ENCODE peak calls at places on chromosome 22, in seven cellular contexts. E is sigmoid colon, J is AG09309, G is SK-N-SH, U is cardiac fibroblast, P is GM13977, M is ovary. R is an unnamed sample.
A peak's percentile ranks its signal among the peaks of the same experiment; 100 is the strongest.

GRCh38 chr22:50473855-50474671 is 772 bp downstream of the SBF1 start:
- DNase-seq in E (peak; percentile 65), J (no peak), G (peak; percentile 81), U (peak; percentile 54), P (no peak), M (peak; percentile 57), R (no peak)

GRCh38 chr22:27718186-27719032 is 83.1 kb downstream of the MN1 start:
- DNase-seq in E (peak; percentile 92), J (peak; percentile 73), G (peak; percentile 54), U (peak; percentile 98), P (no peak), M (peak; percentile 65), R (peak; percentile 95)

GRCh38 chr22:39520874-39521857 is 804 bp downstream of the ATF4 start:
- DNase-seq in E (peak; percentile 93), J (no peak), G (peak; percentile 67), U (peak; percentile 81), P (peak; percentile 86), M (peak; percentile 83), R (peak; percentile 36)

GRCh38 chr22:39194098-39194497 is 41.6 kb upstream of the CBX7 start:
- DNase-seq in E (no peak), J (no peak), G (no peak), U (no peak), P (no peak), M (no peak), R (no peak)

GRCh38 chr22:46084943-46085830 is 65.1 kb upstream of the PPARA start:
- DNase-seq in E (peak; percentile 95), J (peak; percentile 61), G (peak; percentile 74), U (peak; percentile 93), P (no peak), M (no peak), R (no peak)

GRCh38 chr22:29727248-29727551 is 7.4 kb downstream of the CABP7 start:
- DNase-seq in E (no peak), J (no peak), G (peak; percentile 91), U (peak; percentile 51), P (peak; percentile 77), M (peak; percentile 36), R (no peak)

GRCh38 chr22:50581950-50582561 is 593 bp downstream of the CHKB start:
- DNase-seq in E (peak; percentile 77), J (no peak), G (no peak), U (peak; percentile 11), P (peak; percentile 64), M (no peak), R (peak; percentile 55)

GRCh38 chr22:27885977-27886842 is 32.8 kb downstream of the PITPNB start:
- DNase-seq in E (no peak), J (peak; percentile 38), G (peak; percentile 52), U (peak; percentile 87), P (peak; percentile 44), M (no peak), R (peak; percentile 37)

GRCh38 chr22:30005213-30005857 is 74.9 kb upstream of the HORMAD2 start:
- DNase-seq in E (peak; percentile 81), J (no peak), G (peak; percentile 63), U (peak; percentile 83), P (peak; percentile 45), M (peak; percentile 82), R (peak; percentile 38)

GRCh38 chr22:17893900-17894299 is 119.6 kb upstream of the BID start:
- DNase-seq in E (no peak), J (no peak), G (no peak), U (no peak), P (no peak), M (no peak), R (no peak)

GRCh38 chr22:40743740-40744139 is 64.5 kb downstream of the MCHR1 start:
- DNase-seq in E (no peak), J (no peak), G (no peak), U (no peak), P (no peak), M (no peak), R (no peak)

GRCh38 chr22:38970548-38970947 is 11.6 kb upstream of the APOBEC3B start:
- DNase-seq in E (no peak), J (no peak), G (no peak), U (no peak), P (no peak), M (no peak), R (no peak)

GRCh38 chr22:35392357-35392756 is 7.6 kb upstream of the MCM5 start:
- DNase-seq in E (no peak), J (no peak), G (no peak), U (no peak), P (no peak), M (no peak), R (no peak)

GRCh38 chr22:38422615-38423511 is 32.1 kb downstream of the KCNJ4 start:
- DNase-seq in E (no peak), J (no peak), G (no peak), U (no peak), P (no peak), M (no peak), R (no peak)

GRCh38 chr22:26756675-26757293 is 99.4 kb downstream of the MIAT start:
- DNase-seq in E (peak; percentile 77), J (no peak), G (peak; percentile 88), U (peak; percentile 57), P (peak; percentile 85), M (peak; percentile 86), R (peak; percentile 13)

GRCh38 chr22:39277135-39277607 is 32.4 kb upstream of the PDGFB start:
- DNase-seq in E (no peak), J (peak; percentile 18), G (no peak), U (peak; percentile 90), P (no peak), M (no peak), R (no peak)

GRCh38 chr22:32286290-32286840 is 31.2 kb upstream of the SLC5A4 start:
- DNase-seq in E (no peak), J (no peak), G (no peak), U (no peak), P (no peak), M (no peak), R (no peak)

GRCh38 chr22:38873469-38874411 is 1.7 kb upstream of the CBX6 start:
- DNase-seq in E (peak; percentile 53), J (no peak), G (no peak), U (no peak), P (peak; percentile 79), M (no peak), R (no peak)

GRCh38 chr22:17569971-17570511 is 6.7 kb downstream of the SLC25A18 start:
- DNase-seq in E (peak; percentile 75), J (no peak), G (no peak), U (peak; percentile 48), P (no peak), M (no peak), R (no peak)

GRCh38 chr22:26894766-26895485 is 237.5 kb downstream of the MIAT start:
- DNase-seq in E (no peak), J (peak; percentile 84), G (no peak), U (peak; percentile 87), P (no peak), M (no peak), R (peak; percentile 85)

GRCh38 chr22:29786026-29786425 is 18.9 kb downstream of the UQCR10 start:
- DNase-seq in E (no peak), J (no peak), G (no peak), U (no peak), P (no peak), M (no peak), R (no peak)

GRCh38 chr22:38239101-38239761 is 33.6 kb downstream of the TMEM184B start:
- DNase-seq in E (no peak), J (peak; percentile 91), G (no peak), U (peak; percentile 96), P (no peak), M (no peak), R (peak; percentile 77)

GRCh38 chr22:38981005-38981658 is 1.0 kb upstream of the APOBEC3B start:
- DNase-seq in E (no peak), J (no peak), G (no peak), U (peak; percentile 9), P (no peak), M (peak; percentile 54), R (peak; percentile 41)

GRCh38 chr22:29003975-29004646 is 57.5 kb downstream of the C22orf31 start:
- DNase-seq in E (no peak), J (no peak), G (no peak), U (no peak), P (no peak), M (no peak), R (no peak)

GRCh38 chr22:42904049-42904448 is 47.0 kb upstream of the ARFGAP3 start:
- DNase-seq in E (no peak), J (no peak), G (no peak), U (no peak), P (no peak), M (no peak), R (no peak)
- TF ChIP-seq CTCF in E (no peak), J (no peak), G (no peak), U (no peak), P (no peak), M (no peak), R (no peak)

DNA sequence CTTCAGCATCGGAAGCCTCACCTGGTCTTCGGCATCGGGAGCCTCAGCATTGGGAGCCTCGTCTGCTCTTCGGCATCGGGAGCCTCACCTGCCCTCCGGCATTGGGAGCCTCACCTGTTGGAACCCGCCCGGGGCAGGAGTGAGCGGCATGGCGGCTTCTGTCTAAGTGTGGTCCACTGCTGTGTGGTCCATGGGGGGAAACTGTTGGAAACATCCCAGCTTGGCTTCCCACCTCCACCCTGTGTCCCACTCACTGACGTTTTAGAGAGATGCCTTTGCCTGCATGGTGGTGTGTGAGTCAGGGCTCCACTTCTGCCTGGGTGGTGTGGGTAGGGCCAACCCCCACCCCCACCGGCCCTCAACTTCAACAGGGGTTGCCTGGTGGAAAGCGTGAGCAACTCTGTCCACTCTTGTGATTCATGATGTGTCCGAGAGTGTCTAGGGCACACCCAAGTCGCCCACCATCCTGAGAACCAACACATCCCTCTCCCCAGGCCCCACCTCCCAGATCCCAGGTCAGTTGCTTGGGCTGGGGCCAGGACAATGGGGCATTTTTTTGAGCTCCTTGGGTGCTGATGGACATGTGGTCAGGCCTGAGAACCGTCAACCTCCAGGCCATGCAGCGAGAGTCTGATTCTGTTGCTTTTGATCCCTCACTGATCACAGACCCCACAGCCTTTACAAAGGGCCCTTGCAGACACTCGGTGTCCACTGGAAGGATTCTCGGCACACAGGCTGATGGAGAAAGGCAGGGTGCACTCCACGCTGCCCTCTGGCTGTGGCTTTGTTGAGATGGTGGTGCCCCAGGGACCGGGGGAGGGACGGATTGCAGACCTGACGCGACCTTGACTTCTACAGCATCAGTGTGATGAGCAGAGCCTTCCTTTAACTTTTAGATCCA is 406.7 kb downstream of the TBC1D22A start:
- DNase-seq in E (peak; percentile 46), J (no peak), G (peak; percentile 59), U (no peak), P (no peak), M (peak; percentile 13), R (no peak)
- TF ChIP-seq CTCF in E (no peak), J (peak; percentile 52), G (peak; percentile 49), U (peak; percentile 28), P (no peak), M (no peak), R (no peak)

GRCh38 chr22:33922268-33922667 is 2.0 kb upstream of the LARGE1 start:
- DNase-seq in E (peak; percentile 80), J (no peak), G (no peak), U (peak; percentile 37), P (no peak), M (peak; percentile 65), R (no peak)
- TF ChIP-seq CTCF in E (no peak), J (no peak), G (no peak), U (no peak), P (no peak), M (no peak), R (no peak)

DNA sequence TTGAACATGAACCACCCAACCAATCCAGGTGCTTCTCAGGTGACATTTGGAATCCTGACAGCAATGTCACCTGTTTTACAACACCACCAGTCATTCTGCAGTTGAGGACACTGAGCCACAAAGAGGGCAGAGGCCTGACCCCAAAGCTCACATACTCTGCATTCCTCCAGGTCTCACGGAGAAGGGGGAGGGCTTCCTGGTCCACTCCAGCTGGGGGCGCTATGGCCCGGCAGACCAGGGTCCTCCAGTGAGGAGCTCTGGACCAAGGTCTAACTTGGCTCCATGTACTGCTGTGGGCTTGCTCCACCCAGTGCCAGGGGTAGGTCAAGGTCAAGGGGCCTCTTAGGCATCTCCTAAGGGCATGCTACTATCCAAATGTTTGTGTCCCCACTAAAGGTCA is 1.5 kb upstream of the PNPLA3 start:
- DNase-seq in E (no peak), J (no peak), G (no peak), U (no peak), P (no peak), M (no peak), R (no peak)
- TF ChIP-seq CTCF in E (no peak), J (no peak), G (peak; percentile 34), U (no peak), P (no peak), M (no peak), R (no peak)

R was measured in RWPE1.